ENCODE peak calls at places on chromosomes 6 and 20, in seven cellular contexts. A, I, M, V, H, B and Z are unnamed samples.

GRCh38 chr6:135212935-135213334 is 31.8 kb downstream of the MYB start:
- DNase-seq in A (no peak), I (no peak), M (no peak), V (no peak), H (no peak), B (no peak), Z (no peak)

GRCh38 chr6:85463621-85464259 is 13.9 kb downstream of the NT5E start:
- DNase-seq in A (no peak), I (no peak), M (no peak), V (no peak), H (no peak), B (no peak), Z (no peak)

GRCh38 chr6:27168586-27169443 is 78.7 kb upstream of the PRSS16 start:
- DNase-seq in A (no peak), I (no peak), M (no peak), V (peak; percentile 21), H (no peak), B (no peak), Z (no peak)

GRCh38 chr6:89984926-89985743 is 90.9 kb downstream of the GJA10 start:
- DNase-seq in A (peak; percentile 46), I (no peak), M (peak; percentile 83), V (no peak), H (no peak), B (no peak), Z (peak; percentile 91)

GRCh38 chr20:32474967-32475819 is 109.9 kb downstream of the NOL4L start:
- DNase-seq in A (peak; percentile 50), I (no peak), M (peak; percentile 91), V (peak; percentile 91), H (peak; percentile 99), B (peak; percentile 76), Z (peak; percentile 94)

GRCh38 chr6:79872986-79873385 is 74.4 kb downstream of the ELOVL4 start:
- DNase-seq in A (no peak), I (no peak), M (no peak), V (no peak), H (no peak), B (no peak), Z (no peak)

GRCh38 chr20:63150391-63150898 is 65.5 kb downstream of the YTHDF1 start:
- DNase-seq in A (no peak), I (no peak), M (peak; percentile 63), V (no peak), H (no peak), B (no peak), Z (no peak)

GRCh38 chr6:101395345-101395744 is 1.8 kb downstream of the GRIK2 start:
- DNase-seq in A (no peak), I (no peak), M (no peak), V (no peak), H (no peak), B (no peak), Z (no peak)

GRCh38 chr6:54579011-54579410 is 267.6 kb upstream of the FAM83B start:
- DNase-seq in A (no peak), I (no peak), M (no peak), V (no peak), H (no peak), B (no peak), Z (no peak)

GRCh38 chr20:1883986-1884385 is 11.2 kb upstream of the SIRPA start:
- DNase-seq in A (no peak), I (no peak), M (peak; percentile 59), V (no peak), H (no peak), B (no peak), Z (no peak)

GRCh38 chr6:112223070-112223861 is 31.1 kb downstream of the LAMA4 start:
- DNase-seq in A (no peak), I (no peak), M (no peak), V (no peak), H (no peak), B (no peak), Z (no peak)

GRCh38 chr6:14951704-14952103 is 294.2 kb upstream of the JARID2 start:
- DNase-seq in A (no peak), I (no peak), M (no peak), V (no peak), H (no peak), B (no peak), Z (no peak)

GRCh38 chr6:83884523-83884922 is 25.0 kb downstream of the CYB5R4 start:
- DNase-seq in A (no peak), I (peak; percentile 42), M (no peak), V (peak; percentile 84), H (no peak), B (no peak), Z (no peak)

DNA sequence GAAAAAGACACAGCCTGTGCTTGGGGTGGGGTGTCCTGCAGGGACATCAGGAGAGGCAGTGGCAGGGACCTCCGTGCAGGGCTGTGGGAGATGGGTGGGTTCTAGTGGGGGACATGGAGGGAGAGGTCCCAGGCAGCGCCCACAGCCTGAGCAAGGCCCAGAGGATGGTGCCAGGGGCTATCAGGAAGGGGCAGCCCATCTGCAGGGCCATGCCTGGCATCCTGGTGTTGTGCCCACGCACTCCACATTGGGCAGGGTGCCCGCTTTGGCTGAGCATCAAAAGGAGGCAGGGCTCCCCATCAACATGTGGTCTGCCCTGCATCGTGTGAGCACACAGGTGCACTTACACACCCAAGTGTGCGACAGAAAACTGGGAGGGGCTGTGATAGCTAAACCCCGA is 184.3 kb upstream of the SNX9 start:
- DNase-seq in A (no peak), I (no peak), M (no peak), V (no peak), H (no peak), B (no peak), Z (no peak)
- TF ChIP-seq POLR2A in A (no peak), I (no peak), M (no peak), V (no peak), H (no peak), B (no peak), Z (no peak)

GRCh38 chr6:149055195-149055899 is 262.2 kb upstream of the TAB2 start:
- DNase-seq in A (no peak), I (no peak), M (no peak), V (no peak), H (no peak), B (no peak), Z (no peak)
- TF ChIP-seq POLR2A in A (no peak), I (no peak), M (no peak), V (no peak), H (no peak), B (no peak), Z (no peak)

GRCh38 chr20:45359406-45360148 is 3.4 kb upstream of the SYS1 start:
- DNase-seq in A (peak; percentile 69), I (no peak), M (no peak), V (peak; percentile 67), H (peak; percentile 59), B (no peak), Z (no peak)
- TF ChIP-seq POLR2A in A (no peak), I (no peak), M (no peak), V (no peak), H (no peak), B (no peak), Z (no peak)

GRCh38 chr20:49281913-49282467 is 4.1 kb upstream of the ZNFX1 start:
- DNase-seq in A (no peak), I (no peak), M (no peak), V (no peak), H (no peak), B (no peak), Z (no peak)

GRCh38 chr20:49284818-49285217 is 7.0 kb upstream of the ZNFX1 start:
- DNase-seq in A (no peak), I (no peak), M (no peak), V (no peak), H (no peak), B (no peak), Z (no peak)

GRCh38 chr20:49282584-49283171 is 4.8 kb upstream of the ZNFX1 start:
- DNase-seq in A (no peak), I (no peak), M (no peak), V (no peak), H (no peak), B (no peak), Z (no peak)

GRCh38 chr20:49283703-49284625 is 6.1 kb upstream of the ZNFX1 start:
- DNase-seq in A (no peak), I (no peak), M (no peak), V (no peak), H (no peak), B (no peak), Z (no peak)

DNA sequence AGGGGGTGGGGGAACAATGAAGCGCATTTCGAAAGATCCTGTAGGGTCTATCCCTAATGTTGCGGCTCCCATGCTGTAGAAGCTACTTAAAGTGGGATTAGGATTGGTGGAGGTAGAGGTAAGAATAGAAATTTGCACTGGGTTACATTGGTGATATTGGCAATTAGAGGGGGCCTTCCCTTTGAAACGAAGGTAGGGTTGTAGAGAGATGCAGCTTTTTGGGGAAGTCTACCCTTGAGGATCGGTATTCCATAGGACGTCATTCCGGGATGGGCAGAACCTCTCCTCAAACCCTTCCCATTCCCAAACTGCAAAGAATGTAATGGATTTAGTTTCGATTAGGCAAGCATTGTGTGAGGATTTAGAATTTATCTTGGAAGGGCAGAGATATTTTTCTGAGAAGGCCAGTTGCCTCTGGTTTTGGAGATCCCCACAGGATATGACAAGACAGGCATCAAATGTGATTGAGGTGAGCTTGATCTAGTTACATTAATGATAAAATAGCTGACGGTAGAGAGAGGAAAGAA is 5.4 kb upstream of the ZNFX1 start:
- DNase-seq in A (no peak), I (no peak), M (no peak), V (no peak), H (no peak), B (no peak), Z (no peak)
- TF ChIP-seq POLR2A in A (no peak), I (no peak), M (no peak), V (peak; percentile 60), H (no peak), B (no peak), Z (no peak)

GRCh38 chr6:7911345-7911725 is 747 bp upstream of the TXNDC5 start:
- DNase-seq in A (no peak), I (no peak), M (no peak), V (no peak), H (no peak), B (no peak), Z (no peak)

GRCh38 chr6:7912024-7912423 is 1.4 kb upstream of the TXNDC5 start:
- DNase-seq in A (peak; percentile 62), I (no peak), M (no peak), V (no peak), H (no peak), B (peak; percentile 37), Z (no peak)

GRCh38 chr6:7910298-7910653 is 312 bp downstream of the TXNDC5 start:
- DNase-seq in A (no peak), I (no peak), M (peak; percentile 87), V (no peak), H (no peak), B (no peak), Z (no peak)

GRCh38 chr6:7910654-7911344 is at the start of gene TXNDC5:
- DNase-seq in A (peak; percentile 52), I (no peak), M (peak; percentile 95), V (peak; percentile 77), H (peak; percentile 87), B (peak; percentile 54), Z (peak; percentile 84)

GRCh38 chr6:7909323-7910276 is 988 bp downstream of the TXNDC5 start:
- DNase-seq in A (no peak), I (no peak), M (peak; percentile 89), V (peak; percentile 84), H (peak; percentile 72), B (no peak), Z (peak; percentile 67)
- TF ChIP-seq POLR2A in A (no peak), I (no peak), M (no peak), V (peak; percentile 81), H (no peak), B (no peak), Z (no peak)